ENCODE peak calls at places on chromosomes 13 and 19, in six cellular contexts. K is LHCN-M2; L is activated CD4-positive, alpha-beta T cell treated with anti-CD3 and anti-CD28 coated beads, Interleukin-2, amount 50 U/mL, for 4 hours; P is SHP77; J is A549; C is body of pancreas. O is an unnamed sample.
A peak's percentile ranks its signal among the peaks of the same experiment; 100 is the strongest.

GRCh38 chr13:46296920-46297319 is 85.2 kb downstream of the LRRC63 start:
- DNase-seq in P (no peak), K (peak; percentile 59), J (no peak), C (peak; percentile 13), L (no peak), O (no peak)

GRCh38 chr13:31096624-31097302 is 64.9 kb downstream of the HSPH1 start:
- DNase-seq in C (no peak), K (no peak), P (no peak), L (no peak), J (no peak), O (no peak)

GRCh38 chr13:30112602-30113435 is 194.5 kb downstream of the KATNAL1 start:
- DNase-seq in L (peak; percentile 72), J (peak; percentile 61), C (peak; percentile 86), K (peak; percentile 73), P (peak; percentile 65), O (peak; percentile 70)

GRCh38 chr19:13460045-13460444 is 46.2 kb downstream of the CACNA1A start:
- DNase-seq in J (no peak), K (no peak), P (no peak), C (no peak), L (no peak), O (no peak)

GRCh38 chr13:82477436-82477835 is 1404.8 kb downstream of the SLITRK1 start:
- DNase-seq in J (no peak), C (no peak), K (no peak), P (no peak), L (no peak), O (no peak)

GRCh38 chr13:95604534-95604915 is 40.0 kb downstream of the DZIP1 start:
- DNase-seq in L (no peak), P (no peak), J (no peak), K (no peak), C (no peak), O (no peak)

GRCh38 chr13:22040810-22041364 is 370.0 kb downstream of the FGF9 start:
- DNase-seq in P (no peak), L (no peak), K (no peak), J (peak; percentile 10), C (peak; percentile 45), O (no peak)

GRCh38 chr19:19062454-19063182 is 1.2 kb upstream of the SLC25A42 start:
- DNase-seq in L (no peak), J (peak; percentile 7), C (no peak), P (no peak), K (peak; percentile 75), O (no peak)

GRCh38 chr13:49643003-49643651 is 14.8 kb downstream of the ARL11 start:
- DNase-seq in K (no peak), C (peak; percentile 13), L (no peak), P (no peak), J (no peak), O (no peak)

GRCh38 chr13:93355094-93355493 is 128.5 kb downstream of the GPC6 start:
- DNase-seq in J (no peak), K (no peak), L (no peak), C (no peak), P (no peak), O (no peak)

GRCh38 chr13:111595791-111596190 is 275.3 kb downstream of the TEX29 start:
- DNase-seq in L (no peak), K (no peak), J (no peak), C (no peak), P (no peak), O (no peak)

GRCh38 chr13:112140366-112140765 is 73.4 kb downstream of the SOX1 start:
- DNase-seq in K (no peak), J (no peak), L (no peak), P (no peak), C (no peak), O (no peak)

GRCh38 chr19:40348961-40349507 is 539 bp downstream of the PLD3 start:
- DNase-seq in P (peak; percentile 22), L (no peak), C (peak; percentile 16), J (peak; percentile 89), K (peak; percentile 67), O (no peak)

GRCh38 chr13:33272531-33273124 is 12.9 kb downstream of the STARD13 start:
- DNase-seq in C (peak; percentile 71), L (no peak), P (no peak), J (no peak), K (no peak), O (no peak)

GRCh38 chr13:73828811-73829210 is 305.4 kb downstream of the KLF12 start:
- DNase-seq in P (no peak), K (no peak), C (no peak), J (no peak), L (no peak), O (no peak)

GRCh38 chr19:3655402-3656072 is 28.9 kb upstream of the CACTIN start:
- DNase-seq in J (no peak), L (no peak), C (no peak), K (peak; percentile 99), P (no peak), O (no peak)

GRCh38 chr13:102977471-102977870 is 88.7 kb downstream of the SLC10A2 start:
- DNase-seq in L (no peak), J (no peak), P (no peak), K (no peak), C (no peak), O (no peak)

GRCh38 chr13:27262546-27262945 is 8.1 kb upstream of the RASL11A start:
- DNase-seq in K (no peak), J (no peak), L (no peak), P (no peak), C (no peak), O (no peak)

GRCh38 chr19:41657157-41657556 is 30.3 kb upstream of the CEACAM4 start:
- DNase-seq in P (no peak), C (no peak), L (no peak), K (no peak), J (no peak), O (no peak)

GRCh38 chr19:55358943-55359908 is 3.8 kb downstream of the GARIN5B start:
- DNase-seq in L (no peak), C (peak; percentile 15), K (no peak), P (peak; percentile 34), J (no peak), O (no peak)

GRCh38 chr13:29925457-29925856 is 75.0 kb upstream of the UBL3 start:
- DNase-seq in C (peak; percentile 98), L (no peak), K (peak; percentile 71), J (peak; percentile 33), P (peak; percentile 59), O (no peak)

GRCh38 chr13:51644649-51645048 is 60.4 kb downstream of the WDFY2 start:
- DNase-seq in L (no peak), K (peak; percentile 85), J (no peak), C (peak; percentile 45), P (no peak), O (no peak)

GRCh38 chr19:46101293-46101692 is 23.2 kb downstream of the IGFL3 start:
- DNase-seq in L (no peak), K (no peak), P (no peak), J (no peak), C (no peak), O (no peak)

O was measured in activated T-helper 9 cell treated with anti-CD3 and anti-CD28 coated beads, Interleukin-2, amount 50 U/mL, for 16 hours.